ENCODE peak calls at places on chromosome 22, in ten cellular contexts. Z is ovary, P is IMR-90, R is adrenal gland, I is A549, H is prostate gland, X is GM12878, O is heart left ventricle, U is stomach, L is suprapubic skin. J is an unnamed sample.

GRCh38 chr22:19961201-19961580 is 19.6 kb upstream of the TXNRD2 start:
- DNase-seq in Z (no peak), P (no peak), R (no peak), I (no peak), H (no peak), X (no peak), O (peak; percentile 22), U (no peak), L (no peak), J (no peak)

GRCh38 chr22:34880667-34881066 is 185.3 kb upstream of the ISX start:
- DNase-seq in Z (no peak), P (no peak), R (no peak), I (no peak), H (no peak), X (no peak), O (no peak), U (no peak), L (no peak), J (no peak)

GRCh38 chr22:36218648-36219047 is 17.0 kb upstream of the APOL4 start:
- DNase-seq in Z (no peak), P (no peak), R (no peak), I (no peak), H (no peak), X (no peak), O (no peak), U (no peak), L (no peak), J (no peak)

GRCh38 chr22:49129736-49130135 is 697.9 kb downstream of the BRD1 start:
- DNase-seq in Z (no peak), P (no peak), R (no peak), I (no peak), H (no peak), X (no peak), O (no peak), U (no peak), L (no peak), J (no peak)

GRCh38 chr22:43345761-43346261 is 2.6 kb upstream of the SCUBE1 start:
- DNase-seq in Z (no peak), P (no peak), R (no peak), I (peak; percentile 12), H (no peak), X (no peak), O (no peak), U (no peak), L (no peak), J (no peak)

GRCh38 chr22:44689173-44689572 is 12.8 kb upstream of the PRR5 start:
- DNase-seq in Z (no peak), P (peak; percentile 72), R (no peak), I (no peak), H (no peak), X (no peak), O (no peak), U (no peak), L (no peak), J (no peak)

GRCh38 chr22:30763815-30764686 is 69.4 kb downstream of the OSBP2 start:
- DNase-seq in Z (no peak), P (peak; percentile 86), R (peak; percentile 82), I (peak; percentile 84), H (peak; percentile 68), X (no peak), O (no peak), U (peak; percentile 52), L (no peak), J (no peak)

GRCh38 chr22:20807315-20807752 is 33.4 kb downstream of the SERPIND1 start:
- DNase-seq in Z (no peak), P (peak; percentile 98), R (peak; percentile 19), I (peak; percentile 83), H (no peak), X (no peak), O (no peak), U (no peak), L (no peak), J (no peak)

GRCh38 chr22:47015589-47016178 is 253.2 kb downstream of the TBC1D22A start:
- DNase-seq in Z (no peak), P (no peak), R (no peak), I (no peak), H (no peak), X (no peak), O (no peak), U (peak; percentile 23), L (peak; percentile 71), J (no peak)

GRCh38 chr22:47016636-47017035 is 254.2 kb downstream of the TBC1D22A start:
- DNase-seq in Z (no peak), P (no peak), R (no peak), I (no peak), H (no peak), X (no peak), O (no peak), U (peak; percentile 19), L (no peak), J (no peak)

GRCh38 chr22:47014636-47014930 is 252.1 kb downstream of the TBC1D22A start:
- DNase-seq in Z (no peak), P (no peak), R (no peak), I (no peak), H (no peak), X (no peak), O (no peak), U (peak; percentile 11), L (no peak), J (no peak)

GRCh38 chr22:47013861-47014635 is 251.6 kb downstream of the TBC1D22A start:
- DNase-seq in Z (peak; percentile 17), P (no peak), R (no peak), I (no peak), H (no peak), X (no peak), O (no peak), U (peak; percentile 22), L (no peak), J (no peak)

GRCh38 chr22:47014946-47015345 is 252.5 kb downstream of the TBC1D22A start:
- DNase-seq in Z (no peak), P (no peak), R (no peak), I (no peak), H (no peak), X (no peak), O (no peak), U (peak; percentile 19), L (no peak), J (no peak)
- TF ChIP-seq POLR2A in Z (no peak), P (no peak), R (no peak), I (no peak), H (no peak), X (no peak), O (no peak), U (no peak), L (no peak), J (no peak)

GRCh38 chr22:27792452-27793165 is 8.9 kb downstream of the MN1 start:
- DNase-seq in Z (no peak), P (no peak), R (no peak), I (no peak), H (no peak), X (no peak), O (no peak), U (no peak), L (no peak), J (no peak)

GRCh38 chr22:27794244-27794643 is 7.3 kb downstream of the MN1 start:
- DNase-seq in Z (no peak), P (no peak), R (no peak), I (no peak), H (no peak), X (no peak), O (peak; percentile 18), U (no peak), L (no peak), J (no peak)

GRCh38 chr22:27791494-27792241 is 9.9 kb downstream of the MN1 start:
- DNase-seq in Z (no peak), P (no peak), R (no peak), I (no peak), H (no peak), X (no peak), O (no peak), U (no peak), L (no peak), J (no peak)

GRCh38 chr22:27788889-27789288 is 12.7 kb downstream of the MN1 start:
- DNase-seq in Z (no peak), P (no peak), R (no peak), I (no peak), H (no peak), X (no peak), O (no peak), U (no peak), L (no peak), J (no peak)

DNA sequence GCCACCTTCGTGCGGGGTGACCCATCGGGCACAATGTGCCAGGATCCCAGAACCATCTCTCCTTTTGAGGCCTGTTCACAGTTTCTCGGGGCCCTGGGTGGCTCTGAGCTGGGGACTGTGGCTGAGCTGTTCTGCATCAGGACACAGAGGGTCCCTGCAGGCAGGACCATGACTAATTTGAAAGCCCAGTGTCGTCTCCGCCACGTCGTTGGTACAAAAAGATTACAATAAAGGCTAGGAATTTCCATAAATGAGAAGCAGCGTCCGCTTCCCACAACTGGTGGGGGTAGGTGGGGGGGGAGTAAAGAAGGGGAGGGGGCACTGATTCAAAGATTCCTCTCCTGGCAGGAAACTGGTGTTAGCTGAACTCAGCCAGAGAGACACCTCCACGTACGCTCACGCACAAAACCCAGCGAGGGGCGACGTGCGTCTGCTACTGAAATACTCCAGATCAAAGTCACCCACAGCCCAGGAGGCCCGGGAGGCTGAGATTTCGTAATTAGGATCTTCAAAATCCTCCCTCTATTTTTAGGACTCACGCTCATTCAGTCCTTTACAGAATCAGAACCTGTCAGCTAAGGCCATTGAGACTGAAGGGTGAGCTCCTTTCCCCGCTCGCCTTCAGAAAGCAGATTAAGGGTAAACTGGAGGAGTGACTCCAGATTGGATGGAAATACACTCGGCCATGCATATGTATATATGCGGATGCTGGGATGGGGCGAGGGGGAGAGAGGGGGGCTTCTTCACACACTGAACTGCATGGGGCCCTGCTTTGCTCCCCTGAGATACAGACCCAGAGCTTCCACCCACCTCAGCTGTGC is 10.9 kb downstream of the MN1 start:
- DNase-seq in Z (no peak), P (no peak), R (no peak), I (no peak), H (no peak), X (no peak), O (peak; percentile 43), U (no peak), L (no peak), J (no peak)
- TF ChIP-seq POLR2A in Z (no peak), P (no peak), R (no peak), I (no peak), H (no peak), X (no peak), O (no peak), U (no peak), L (no peak), J (no peak)

GRCh38 chr22:37301144-37301820 is 19.0 kb downstream of the CYTH4 start:
- DNase-seq in Z (no peak), P (peak; percentile 14), R (no peak), I (no peak), H (no peak), X (no peak), O (no peak), U (no peak), L (no peak), J (no peak)

GRCh38 chr22:37304595-37305343 is 22.5 kb downstream of the CYTH4 start:
- DNase-seq in Z (no peak), P (peak; percentile 69), R (peak; percentile 79), I (no peak), H (no peak), X (no peak), O (no peak), U (no peak), L (no peak), J (no peak)

GRCh38 chr22:37302617-37303555 is 20.6 kb downstream of the CYTH4 start:
- DNase-seq in Z (no peak), P (peak; percentile 15), R (peak; percentile 52), I (no peak), H (no peak), X (no peak), O (no peak), U (no peak), L (no peak), J (no peak)

GRCh38 chr22:37305873-37306272 is 23.6 kb downstream of the CYTH4 start:
- DNase-seq in Z (no peak), P (no peak), R (no peak), I (no peak), H (no peak), X (no peak), O (no peak), U (no peak), L (no peak), J (no peak)

GRCh38 chr22:37303821-37304274 is 21.5 kb downstream of the CYTH4 start:
- DNase-seq in Z (no peak), P (peak; percentile 95), R (peak; percentile 95), I (peak; percentile 67), H (no peak), X (no peak), O (no peak), U (no peak), L (no peak), J (no peak)
- TF ChIP-seq POLR2A in Z (no peak), P (no peak), R (peak; percentile 78), I (no peak), H (no peak), X (no peak), O (no peak), U (no peak), L (no peak), J (no peak)

DNA sequence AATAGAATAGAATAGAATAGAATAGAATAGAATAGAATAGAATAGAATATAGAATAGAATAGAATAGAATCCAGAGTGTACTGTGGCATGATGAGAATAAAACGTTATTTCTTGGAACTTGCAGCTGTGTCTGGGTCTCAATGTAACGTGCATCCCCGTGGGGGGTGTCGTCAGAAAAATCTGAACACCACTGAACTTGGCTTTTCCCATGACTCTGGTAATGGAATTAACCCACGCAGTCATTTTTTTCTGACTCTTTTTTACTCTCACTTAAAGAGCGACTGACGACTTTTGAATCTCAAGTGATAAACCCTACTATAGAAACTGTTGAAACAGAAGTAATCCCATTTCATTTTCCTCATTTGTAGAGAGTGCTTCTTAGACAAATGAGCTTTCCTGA is 92.4 kb upstream of the BID start:
- DNase-seq in Z (no peak), P (no peak), R (no peak), I (no peak), H (no peak), X (no peak), O (no peak), U (no peak), L (no peak), J (no peak)
- TF ChIP-seq POLR2A in Z (no peak), P (no peak), R (no peak), I (no peak), H (no peak), X (no peak), O (no peak), U (no peak), L (no peak), J (no peak)